ENCODE peak calls at places on chromosomes 3 and 15, in eight cellular contexts. One of them, this sample, is unnamed.

GRCh38 chr3:86785381-86785780 is 205.6 kb downstream of the VGLL3 start:
- DNase-seq in left ventricle myocardium inferior: no peak
- DNase-seq in ovary: no peak
- DNase-seq in heart right ventricle: no peak
- DNase-seq in transverse colon: no peak
- DNase-seq in H1: no peak
- DNase-seq in mesendoderm: no peak
- DNase-seq in CD4-positive, alpha-beta memory T cell: no peak
- DNase-seq in this sample: no peak

GRCh38 chr15:31494786-31495185 is 168.2 kb downstream of the KLF13 start:
- DNase-seq in CD4-positive, alpha-beta memory T cell: no peak
- DNase-seq in left ventricle myocardium inferior: no peak
- DNase-seq in ovary: no peak
- DNase-seq in heart right ventricle: no peak
- DNase-seq in transverse colon: no peak
- DNase-seq in H1: no peak
- DNase-seq in mesendoderm: no peak
- DNase-seq in this sample: no peak

GRCh38 chr3:156400062-156400461 is 154.9 kb downstream of the SSR3 start:
- DNase-seq in left ventricle myocardium inferior: no peak
- DNase-seq in H1: no peak
- DNase-seq in mesendoderm: no peak
- DNase-seq in transverse colon: no peak
- DNase-seq in heart right ventricle: no peak
- DNase-seq in CD4-positive, alpha-beta memory T cell: no peak
- DNase-seq in ovary: no peak
- DNase-seq in this sample: no peak

GRCh38 chr15:31211353-31211752 is 109.8 kb upstream of the TRPM1 start:
- DNase-seq in transverse colon: no peak
- DNase-seq in heart right ventricle: no peak
- DNase-seq in mesendoderm: no peak
- DNase-seq in CD4-positive, alpha-beta memory T cell: no peak
- DNase-seq in left ventricle myocardium inferior: no peak
- DNase-seq in H1: no peak
- DNase-seq in ovary: no peak
- DNase-seq in this sample: no peak

GRCh38 chr3:13362551-13362950 is 57.6 kb downstream of the NUP210 start:
- DNase-seq in ovary: no peak
- DNase-seq in H1: no peak
- DNase-seq in transverse colon: no peak
- DNase-seq in CD4-positive, alpha-beta memory T cell: no peak
- DNase-seq in left ventricle myocardium inferior: no peak
- DNase-seq in heart right ventricle: no peak
- DNase-seq in mesendoderm: no peak
- DNase-seq in this sample: no peak

GRCh38 chr15:72063186-72063585 is 54.8 kb downstream of the MYO9A start:
- DNase-seq in left ventricle myocardium inferior: no peak
- DNase-seq in ovary: no peak
- DNase-seq in heart right ventricle: no peak
- DNase-seq in transverse colon: no peak
- DNase-seq in mesendoderm: no peak
- DNase-seq in H1: no peak
- DNase-seq in CD4-positive, alpha-beta memory T cell: no peak
- DNase-seq in this sample: no peak

GRCh38 chr3:124519844-124520243 is 210.4 kb upstream of the UMPS start:
- DNase-seq in mesendoderm: no peak
- DNase-seq in heart right ventricle: no peak
- DNase-seq in transverse colon: no peak
- DNase-seq in left ventricle myocardium inferior: no peak
- DNase-seq in H1: no peak
- DNase-seq in CD4-positive, alpha-beta memory T cell: no peak
- DNase-seq in ovary: no peak
- DNase-seq in this sample: no peak

GRCh38 chr15:49860101-49860500 is 239.3 kb downstream of the DTWD1 start:
- DNase-seq in transverse colon: no peak
- DNase-seq in left ventricle myocardium inferior: no peak
- DNase-seq in heart right ventricle: no peak
- DNase-seq in CD4-positive, alpha-beta memory T cell: no peak
- DNase-seq in H1: no peak
- DNase-seq in mesendoderm: no peak
- DNase-seq in ovary: no peak
- DNase-seq in this sample: no peak

GRCh38 chr15:55740479-55740878 is 2.5 kb downstream of the PRTG start:
- DNase-seq in mesendoderm: no peak
- DNase-seq in CD4-positive, alpha-beta memory T cell: no peak
- DNase-seq in ovary: no peak
- DNase-seq in left ventricle myocardium inferior: no peak
- DNase-seq in heart right ventricle: no peak
- DNase-seq in H1: no peak
- DNase-seq in transverse colon: no peak
- DNase-seq in this sample: no peak

GRCh38 chr3:152395764-152396163 is 127.0 kb downstream of the MBNL1 start:
- DNase-seq in CD4-positive, alpha-beta memory T cell: no peak
- DNase-seq in left ventricle myocardium inferior: no peak
- DNase-seq in mesendoderm: peak; percentile 31
- DNase-seq in H1: no peak
- DNase-seq in heart right ventricle: no peak
- DNase-seq in transverse colon: no peak
- DNase-seq in ovary: no peak
- DNase-seq in this sample: no peak

GRCh38 chr3:94961423-94962100 is 898.7 kb downstream of the NSUN3 start:
- DNase-seq in transverse colon: no peak
- DNase-seq in ovary: no peak
- DNase-seq in CD4-positive, alpha-beta memory T cell: no peak
- DNase-seq in heart right ventricle: no peak
- DNase-seq in left ventricle myocardium inferior: no peak
- DNase-seq in mesendoderm: peak; percentile 0
- DNase-seq in H1: no peak
- DNase-seq in this sample: no peak

GRCh38 chr3:184659797-184660301 is 52.0 kb downstream of the MAGEF1 start:
- DNase-seq in mesendoderm: peak; percentile 79
- DNase-seq in heart right ventricle: peak; percentile 37
- DNase-seq in ovary: no peak
- DNase-seq in CD4-positive, alpha-beta memory T cell: no peak
- DNase-seq in H1: no peak
- DNase-seq in left ventricle myocardium inferior: no peak
- DNase-seq in transverse colon: no peak
- DNase-seq in this sample: no peak

GRCh38 chr15:58587481-58587880 is 155.7 kb downstream of the LIPC start:
- DNase-seq in CD4-positive, alpha-beta memory T cell: no peak
- DNase-seq in transverse colon: no peak
- DNase-seq in heart right ventricle: no peak
- DNase-seq in H1: no peak
- DNase-seq in left ventricle myocardium inferior: no peak
- DNase-seq in ovary: no peak
- DNase-seq in mesendoderm: no peak
- DNase-seq in this sample: no peak

GRCh38 chr15:58582150-58582549 is 150.4 kb downstream of the LIPC start:
- DNase-seq in heart right ventricle: no peak
- DNase-seq in H1: no peak
- DNase-seq in ovary: no peak
- DNase-seq in transverse colon: no peak
- DNase-seq in CD4-positive, alpha-beta memory T cell: no peak
- DNase-seq in mesendoderm: no peak
- DNase-seq in left ventricle myocardium inferior: no peak
- DNase-seq in this sample: no peak

GRCh38 chr15:58583171-58583908 is 151.5 kb downstream of the LIPC start:
- DNase-seq in CD4-positive, alpha-beta memory T cell: no peak
- DNase-seq in ovary: no peak
- DNase-seq in transverse colon: no peak
- DNase-seq in heart right ventricle: no peak
- DNase-seq in mesendoderm: no peak
- DNase-seq in H1: no peak
- DNase-seq in left ventricle myocardium inferior: no peak
- DNase-seq in this sample: no peak

GRCh38 chr15:58585668-58586461 is 154.1 kb downstream of the LIPC start:
- DNase-seq in H1: no peak
- DNase-seq in transverse colon: no peak
- DNase-seq in left ventricle myocardium inferior: no peak
- DNase-seq in mesendoderm: no peak
- DNase-seq in heart right ventricle: no peak
- DNase-seq in ovary: no peak
- DNase-seq in CD4-positive, alpha-beta memory T cell: no peak
- DNase-seq in this sample: no peak

DNA sequence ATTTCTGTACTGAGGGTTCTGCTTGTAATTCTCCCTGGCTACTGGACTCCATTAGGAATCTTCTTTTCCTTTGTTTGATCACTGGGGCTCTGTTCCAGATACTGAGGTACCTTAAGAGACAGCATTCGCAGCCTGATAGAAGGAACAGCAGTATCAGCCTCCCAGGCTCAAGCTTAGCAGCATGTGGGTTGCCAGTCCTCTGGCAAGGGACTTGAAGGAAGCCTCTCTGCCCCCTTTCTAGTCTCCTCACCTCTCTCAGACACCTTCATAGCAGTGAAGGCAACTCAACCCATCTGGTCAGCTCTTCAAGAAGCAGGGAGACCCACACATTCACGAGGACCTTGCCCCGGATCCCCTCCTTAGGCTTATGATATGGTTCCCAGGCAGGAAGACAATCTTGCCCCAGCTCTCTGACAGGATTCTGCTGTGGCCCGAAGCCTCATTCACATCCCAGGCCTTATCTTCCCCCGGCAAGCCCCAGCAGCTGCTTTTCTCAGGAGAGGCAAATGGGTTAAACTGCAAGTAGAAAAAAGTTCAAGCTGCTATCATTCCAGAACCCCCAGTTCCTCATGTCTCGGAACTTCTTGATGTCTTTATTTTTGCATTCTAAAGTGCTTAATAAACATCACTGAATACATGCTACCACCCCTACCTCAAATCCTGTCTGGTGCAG is 153.1 kb downstream of the LIPC start:
- DNase-seq in left ventricle myocardium inferior: no peak
- DNase-seq in ovary: no peak
- DNase-seq in CD4-positive, alpha-beta memory T cell: no peak
- DNase-seq in heart right ventricle: no peak
- DNase-seq in H1: no peak
- DNase-seq in transverse colon: no peak
- DNase-seq in mesendoderm: no peak
- DNase-seq in this sample: no peak
- H3K27ac ChIP-seq in left ventricle myocardium inferior: no peak overlapping the region
- H3K27ac ChIP-seq in ovary: no peak overlapping the region
- H3K27ac ChIP-seq in CD4-positive, alpha-beta memory T cell: no peak overlapping the region
- H3K27ac ChIP-seq in heart right ventricle: no peak overlapping the region
- H3K27ac ChIP-seq in H1: no peak overlapping the region
- H3K27ac ChIP-seq in transverse colon: no peak overlapping the region
- H3K27ac ChIP-seq in mesendoderm: no peak overlapping the region
- H3K27ac ChIP-seq in this sample: no peak overlapping the region

DNA sequence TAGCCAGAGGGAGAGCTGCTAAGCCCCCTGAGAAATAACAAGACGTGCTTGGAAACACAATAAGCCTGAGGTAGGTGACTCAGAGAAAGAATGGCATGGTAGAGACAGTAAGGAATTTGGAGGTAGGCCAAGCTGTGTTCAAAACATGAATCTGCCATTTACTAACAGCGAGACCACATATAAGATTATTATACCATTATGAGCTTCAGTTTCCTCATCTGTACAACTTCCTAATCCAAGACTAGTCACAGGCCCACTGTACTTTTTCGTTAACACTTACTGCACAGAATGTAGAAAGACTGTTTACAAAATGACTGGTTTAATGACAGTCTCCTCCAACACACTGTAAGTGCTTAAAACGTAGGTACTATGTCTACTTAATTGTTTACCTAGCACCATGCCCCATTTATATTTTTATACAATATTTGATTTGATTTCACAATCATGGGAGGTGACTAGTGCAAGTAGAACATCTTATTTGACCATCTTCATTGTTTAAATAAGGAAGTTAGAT is 25.7 kb downstream of the ATOSA start:
- DNase-seq in CD4-positive, alpha-beta memory T cell: no peak
- DNase-seq in left ventricle myocardium inferior: no peak
- DNase-seq in ovary: no peak
- DNase-seq in heart right ventricle: no peak
- DNase-seq in transverse colon: no peak
- DNase-seq in H1: no peak
- DNase-seq in mesendoderm: peak; percentile 59
- DNase-seq in this sample: no peak
- H3K4me1 ChIP-seq in CD4-positive, alpha-beta memory T cell: peaks cover 16% of the 10 kb centered on the region
- H3K4me1 ChIP-seq in left ventricle myocardium inferior: peaks cover 93% of the 10 kb centered on the region
- H3K4me1 ChIP-seq in ovary: peaks cover 3% of the 10 kb centered on the region
- H3K4me1 ChIP-seq in heart right ventricle: peaks cover 90% of the 10 kb centered on the region
- H3K4me1 ChIP-seq in transverse colon: peaks cover 25% of the 10 kb centered on the region
- H3K4me1 ChIP-seq in H1: no peaks in the 10 kb centered on the region
- H3K4me1 ChIP-seq in mesendoderm: no peaks in the 10 kb centered on the region
- H3K4me1 ChIP-seq in this sample: no peaks in the 10 kb centered on the region

DNA sequence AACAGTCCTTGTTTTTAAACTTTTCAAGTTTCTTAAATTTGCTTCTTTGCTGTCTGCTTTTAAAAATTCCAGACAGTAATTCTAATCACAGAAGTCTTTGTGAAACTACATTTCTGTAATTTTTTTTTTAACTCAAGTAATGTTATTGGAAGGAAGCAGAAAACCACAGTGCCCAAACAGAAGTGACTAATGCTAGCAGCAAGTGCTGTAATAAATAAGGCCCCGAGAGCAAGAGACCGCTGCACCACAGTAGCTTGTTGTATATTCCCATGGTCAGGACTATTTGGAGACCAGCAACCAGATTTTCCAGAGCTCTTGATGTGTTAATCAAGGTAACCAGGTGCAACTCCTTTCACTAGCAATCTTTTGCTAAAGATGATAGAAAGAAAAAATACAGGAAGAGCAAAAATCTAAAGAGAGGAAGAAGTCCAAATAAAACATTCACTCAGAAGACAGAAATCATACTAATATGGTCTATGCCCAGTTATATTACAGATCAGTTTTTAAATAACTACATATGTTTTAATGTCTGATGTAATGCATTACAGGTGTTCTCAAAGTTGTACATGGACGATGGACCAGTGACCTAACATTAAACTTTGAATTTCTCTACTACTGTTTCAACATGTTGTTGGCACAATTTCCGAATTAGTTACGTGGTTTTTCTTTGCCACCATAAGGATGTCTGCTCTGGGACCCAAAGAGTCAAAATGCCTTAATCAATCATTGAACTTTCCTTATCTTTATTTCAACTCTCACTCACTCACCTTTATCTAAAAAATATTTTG is 36.4 kb downstream of the WWTR1 start:
- DNase-seq in heart right ventricle: no peak
- DNase-seq in CD4-positive, alpha-beta memory T cell: no peak
- DNase-seq in H1: no peak
- DNase-seq in left ventricle myocardium inferior: no peak
- DNase-seq in ovary: no peak
- DNase-seq in mesendoderm: no peak
- DNase-seq in transverse colon: no peak
- DNase-seq in this sample: no peak
- H3K27me3 ChIP-seq in heart right ventricle: peaks cover 80% of the 10 kb centered on the region
- H3K27me3 ChIP-seq in CD4-positive, alpha-beta memory T cell: no peaks in the 10 kb centered on the region
- H3K27me3 ChIP-seq in H1: no peaks in the 10 kb centered on the region
- H3K27me3 ChIP-seq in left ventricle myocardium inferior: no peaks in the 10 kb centered on the region
- H3K27me3 ChIP-seq in ovary: no peaks in the 10 kb centered on the region
- H3K27me3 ChIP-seq in mesendoderm: no peaks in the 10 kb centered on the region
- H3K27me3 ChIP-seq in transverse colon: peaks cover 31% of the 10 kb centered on the region
- H3K27me3 ChIP-seq in this sample: no peaks in the 10 kb centered on the region

DNA sequence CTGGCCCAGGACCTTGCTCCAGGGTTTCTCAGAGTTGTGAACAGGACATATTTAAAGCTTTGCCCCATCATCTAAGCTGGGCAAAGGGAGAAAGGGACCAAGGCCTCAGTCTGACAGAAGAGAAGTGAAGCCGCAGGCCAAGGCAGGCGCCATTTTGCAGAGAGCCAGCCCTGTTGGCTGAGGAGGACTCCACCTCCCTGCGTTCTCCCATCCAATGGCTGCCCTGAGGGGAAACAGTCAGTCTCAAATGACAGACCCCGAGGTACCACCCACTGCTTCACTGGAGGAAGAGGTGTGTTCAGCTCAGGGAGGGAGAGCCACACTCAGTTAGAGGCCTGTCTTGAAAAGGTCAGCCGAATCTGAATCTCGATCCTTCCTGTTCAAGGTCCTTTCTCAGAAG is 86.1 kb downstream of the ADAMTS17 start:
- DNase-seq in mesendoderm: peak; percentile 11
- DNase-seq in H1: no peak
- DNase-seq in CD4-positive, alpha-beta memory T cell: no peak
- DNase-seq in transverse colon: no peak
- DNase-seq in ovary: no peak
- DNase-seq in heart right ventricle: no peak
- DNase-seq in left ventricle myocardium inferior: no peak
- DNase-seq in this sample: no peak
- H3K27ac ChIP-seq in mesendoderm: no peak overlapping the region
- H3K27ac ChIP-seq in H1: no peak overlapping the region
- H3K27ac ChIP-seq in CD4-positive, alpha-beta memory T cell: no peak overlapping the region
- H3K27ac ChIP-seq in transverse colon: no peak overlapping the region
- H3K27ac ChIP-seq in ovary: no peak overlapping the region
- H3K27ac ChIP-seq in heart right ventricle: no peak overlapping the region
- H3K27ac ChIP-seq in left ventricle myocardium inferior: no peak overlapping the region
- H3K27ac ChIP-seq in this sample: no peak overlapping the region

This sample was measured in effector memory CD4-positive, alpha-beta T cell.